ENCODE peak calls at places on chromosome 3, in six cellular contexts. One of them, this sample, is unnamed.

GRCh38 chr3:165786013-165786412 is 51.2 kb downstream of the BCHE start:
- DNase-seq in BJ: no peak
- DNase-seq in cardiac muscle cell: no peak
- DNase-seq in lower leg skin: no peak
- DNase-seq in thyroid gland: no peak
- DNase-seq in psoas muscle: no peak
- DNase-seq in this sample: no peak

GRCh38 chr3:21954709-21955108 is 203.7 kb upstream of the ZNF385D start:
- DNase-seq in psoas muscle: no peak
- DNase-seq in cardiac muscle cell: no peak
- DNase-seq in BJ: peak; percentile 53
- DNase-seq in thyroid gland: no peak
- DNase-seq in lower leg skin: no peak
- DNase-seq in this sample: no peak

GRCh38 chr3:37861540-37862051 is at the start of gene CTDSPL:
- DNase-seq in psoas muscle: peak; percentile 67
- DNase-seq in thyroid gland: peak; percentile 48
- DNase-seq in lower leg skin: peak; percentile 39
- DNase-seq in cardiac muscle cell: peak; percentile 76
- DNase-seq in BJ: no peak
- DNase-seq in this sample: no peak

GRCh38 chr3:71524688-71525087 is 58.8 kb downstream of the FOXP1 start:
- DNase-seq in thyroid gland: no peak
- DNase-seq in cardiac muscle cell: peak; percentile 77
- DNase-seq in psoas muscle: no peak
- DNase-seq in lower leg skin: no peak
- DNase-seq in BJ: no peak
- DNase-seq in this sample: no peak

GRCh38 chr3:142844339-142844977 is 44.4 kb downstream of the PCOLCE2 start:
- DNase-seq in psoas muscle: no peak
- DNase-seq in BJ: no peak
- DNase-seq in lower leg skin: no peak
- DNase-seq in thyroid gland: no peak
- DNase-seq in cardiac muscle cell: peak; percentile 15
- DNase-seq in this sample: no peak

GRCh38 chr3:31729082-31729481 is 196.4 kb downstream of the STT3B start:
- DNase-seq in thyroid gland: no peak
- DNase-seq in BJ: no peak
- DNase-seq in psoas muscle: no peak
- DNase-seq in cardiac muscle cell: no peak
- DNase-seq in lower leg skin: no peak
- DNase-seq in this sample: no peak

GRCh38 chr3:160885791-160886286 is 129.8 kb downstream of the PPM1L start:
- DNase-seq in BJ: no peak
- DNase-seq in cardiac muscle cell: peak; percentile 68
- DNase-seq in lower leg skin: peak; percentile 28
- DNase-seq in thyroid gland: peak; percentile 19
- DNase-seq in psoas muscle: peak; percentile 97
- DNase-seq in this sample: peak; percentile 70

GRCh38 chr3:139248593-139249255 is 95.1 kb upstream of the MRPS22 start:
- DNase-seq in BJ: no peak
- DNase-seq in thyroid gland: no peak
- DNase-seq in psoas muscle: no peak
- DNase-seq in cardiac muscle cell: no peak
- DNase-seq in lower leg skin: no peak
- DNase-seq in this sample: no peak

GRCh38 chr3:95302044-95302443 is 1239.2 kb downstream of the NSUN3 start:
- DNase-seq in psoas muscle: no peak
- DNase-seq in cardiac muscle cell: no peak
- DNase-seq in BJ: no peak
- DNase-seq in thyroid gland: no peak
- DNase-seq in lower leg skin: no peak
- DNase-seq in this sample: no peak

GRCh38 chr3:37887824-37888223 is 26.1 kb downstream of the CTDSPL start:
- DNase-seq in BJ: no peak
- DNase-seq in thyroid gland: no peak
- DNase-seq in lower leg skin: no peak
- DNase-seq in psoas muscle: no peak
- DNase-seq in cardiac muscle cell: no peak
- DNase-seq in this sample: no peak

GRCh38 chr3:121979246-121979645 is 42.8 kb downstream of the ILDR1 start:
- DNase-seq in thyroid gland: no peak
- DNase-seq in psoas muscle: no peak
- DNase-seq in cardiac muscle cell: no peak
- DNase-seq in BJ: no peak
- DNase-seq in lower leg skin: no peak
- DNase-seq in this sample: no peak

GRCh38 chr3:177295116-177295515 is 97.8 kb upstream of the TBL1XR1 start:
- DNase-seq in BJ: no peak
- DNase-seq in thyroid gland: no peak
- DNase-seq in psoas muscle: no peak
- DNase-seq in lower leg skin: no peak
- DNase-seq in cardiac muscle cell: no peak
- DNase-seq in this sample: no peak

GRCh38 chr3:40639006-40639405 is 114.2 kb downstream of the ZNF621 start:
- DNase-seq in lower leg skin: no peak
- DNase-seq in psoas muscle: no peak
- DNase-seq in cardiac muscle cell: no peak
- DNase-seq in thyroid gland: no peak
- DNase-seq in BJ: no peak
- DNase-seq in this sample: no peak

GRCh38 chr3:179266701-179267211 is 15.8 kb upstream of the KCNMB3 start:
- DNase-seq in thyroid gland: no peak
- DNase-seq in cardiac muscle cell: no peak
- DNase-seq in BJ: no peak
- DNase-seq in psoas muscle: no peak
- DNase-seq in lower leg skin: no peak
- DNase-seq in this sample: no peak

GRCh38 chr3:175748087-175748732 is 889.1 kb downstream of the NAALADL2 start:
- DNase-seq in lower leg skin: no peak
- DNase-seq in cardiac muscle cell: no peak
- DNase-seq in psoas muscle: no peak
- DNase-seq in thyroid gland: no peak
- DNase-seq in BJ: no peak
- DNase-seq in this sample: no peak

GRCh38 chr3:85846940-85847339 is 888.2 kb downstream of the CADM2 start:
- DNase-seq in lower leg skin: no peak
- DNase-seq in BJ: no peak
- DNase-seq in psoas muscle: no peak
- DNase-seq in thyroid gland: no peak
- DNase-seq in cardiac muscle cell: no peak
- DNase-seq in this sample: no peak

GRCh38 chr3:178291555-178291954 is 244.7 kb upstream of the KCNMB2 start:
- DNase-seq in lower leg skin: no peak
- DNase-seq in BJ: no peak
- DNase-seq in psoas muscle: no peak
- DNase-seq in cardiac muscle cell: no peak
- DNase-seq in thyroid gland: no peak
- DNase-seq in this sample: no peak

GRCh38 chr3:53023072-53023823 is 22.6 kb downstream of the SFMBT1 start:
- DNase-seq in cardiac muscle cell: no peak
- DNase-seq in thyroid gland: no peak
- DNase-seq in lower leg skin: no peak
- DNase-seq in psoas muscle: no peak
- DNase-seq in BJ: no peak
- DNase-seq in this sample: no peak

GRCh38 chr3:63654246-63654645 is 1.8 kb downstream of the SNTN start:
- DNase-seq in BJ: no peak
- DNase-seq in psoas muscle: no peak
- DNase-seq in cardiac muscle cell: no peak
- DNase-seq in lower leg skin: no peak
- DNase-seq in thyroid gland: no peak
- DNase-seq in this sample: no peak

GRCh38 chr3:141231923-141232861 is 567 bp downstream of the PXYLP1 start:
- DNase-seq in BJ: no peak
- DNase-seq in lower leg skin: no peak
- DNase-seq in cardiac muscle cell: peak; percentile 58
- DNase-seq in psoas muscle: peak; percentile 65
- DNase-seq in thyroid gland: peak; percentile 68
- DNase-seq in this sample: no peak
- TF ChIP-seq CTCF in BJ: no peak
- TF ChIP-seq CTCF in lower leg skin: no peak
- TF ChIP-seq CTCF in cardiac muscle cell: no peak
- TF ChIP-seq CTCF in psoas muscle: no peak
- TF ChIP-seq CTCF in thyroid gland: no peak
- TF ChIP-seq CTCF in this sample: no peak

GRCh38 chr3:194368918-194369317 is 625 bp downstream of the LRRC15 start:
- DNase-seq in lower leg skin: no peak
- DNase-seq in psoas muscle: no peak
- DNase-seq in BJ: no peak
- DNase-seq in thyroid gland: no peak
- DNase-seq in cardiac muscle cell: no peak
- DNase-seq in this sample: no peak
- H3K4me3 ChIP-seq in lower leg skin: no peak overlapping the region
- H3K4me3 ChIP-seq in psoas muscle: no peak overlapping the region
- H3K4me3 ChIP-seq in BJ: no peak overlapping the region
- H3K4me3 ChIP-seq in thyroid gland: no peak overlapping the region
- H3K4me3 ChIP-seq in cardiac muscle cell: no peak overlapping the region
- H3K4me3 ChIP-seq in this sample: no peak overlapping the region

GRCh38 chr3:181872887-181873286 is 161.2 kb downstream of the SOX2 start:
- DNase-seq in cardiac muscle cell: no peak
- DNase-seq in BJ: no peak
- DNase-seq in psoas muscle: no peak
- DNase-seq in thyroid gland: no peak
- DNase-seq in lower leg skin: no peak
- DNase-seq in this sample: no peak

DNA sequence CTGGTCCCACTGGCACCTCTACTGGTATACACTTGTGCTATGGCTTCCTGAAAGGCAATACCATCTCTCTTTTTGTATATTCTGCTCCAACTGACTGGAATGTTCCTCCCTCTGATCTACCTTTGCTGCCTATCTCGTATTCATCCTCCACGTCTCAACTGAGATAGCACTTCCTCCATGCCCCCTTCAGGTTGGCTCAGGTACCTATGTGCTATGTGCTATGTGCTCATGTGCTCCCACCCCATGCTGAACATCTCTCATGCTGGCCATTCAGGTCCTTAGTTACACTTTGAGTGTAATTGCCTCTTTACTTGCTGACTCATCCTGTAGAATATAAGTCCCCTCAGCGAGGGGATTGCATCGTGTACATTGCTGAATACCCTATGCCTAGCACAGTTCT is 156.9 kb downstream of the SOX2 start:
- DNase-seq in cardiac muscle cell: no peak
- DNase-seq in psoas muscle: no peak
- DNase-seq in BJ: no peak
- DNase-seq in thyroid gland: no peak
- DNase-seq in lower leg skin: no peak
- DNase-seq in this sample: no peak
- TF ChIP-seq CTCF in cardiac muscle cell: no peak
- TF ChIP-seq CTCF in psoas muscle: no peak
- TF ChIP-seq CTCF in BJ: no peak
- TF ChIP-seq CTCF in thyroid gland: no peak
- TF ChIP-seq CTCF in lower leg skin: no peak
- TF ChIP-seq CTCF in this sample: no peak

GRCh38 chr3:128076783-128077624 is 24.8 kb downstream of the SEC61A1 start:
- DNase-seq in psoas muscle: peak; percentile 76
- DNase-seq in thyroid gland: no peak
- DNase-seq in lower leg skin: no peak
- DNase-seq in BJ: no peak
- DNase-seq in cardiac muscle cell: peak; percentile 50
- DNase-seq in this sample: no peak
- H3K4me3 ChIP-seq in psoas muscle: peak overlapping the region; percentile 70
- H3K4me3 ChIP-seq in thyroid gland: peak overlapping the region; percentile 39
- H3K4me3 ChIP-seq in lower leg skin: peak overlapping the region; percentile 22
- H3K4me3 ChIP-seq in BJ: no peak overlapping the region
- H3K4me3 ChIP-seq in cardiac muscle cell: peak overlapping the region; percentile 1
- H3K4me3 ChIP-seq in this sample: no peak overlapping the region

GRCh38 chr3:61723038-61723437 is 161.7 kb downstream of the PTPRG start:
- DNase-seq in BJ: no peak
- DNase-seq in lower leg skin: no peak
- DNase-seq in cardiac muscle cell: no peak
- DNase-seq in thyroid gland: no peak
- DNase-seq in psoas muscle: no peak
- DNase-seq in this sample: no peak

GRCh38 chr3:61727435-61727834 is 166.1 kb downstream of the PTPRG start:
- DNase-seq in cardiac muscle cell: no peak
- DNase-seq in psoas muscle: no peak
- DNase-seq in BJ: no peak
- DNase-seq in thyroid gland: no peak
- DNase-seq in lower leg skin: no peak
- DNase-seq in this sample: no peak

GRCh38 chr3:61724801-61725200 is 163.4 kb downstream of the PTPRG start:
- DNase-seq in psoas muscle: no peak
- DNase-seq in cardiac muscle cell: no peak
- DNase-seq in BJ: no peak
- DNase-seq in thyroid gland: no peak
- DNase-seq in lower leg skin: no peak
- DNase-seq in this sample: no peak

GRCh38 chr3:61724183-61724582 is 162.8 kb downstream of the PTPRG start:
- DNase-seq in BJ: no peak
- DNase-seq in thyroid gland: no peak
- DNase-seq in psoas muscle: no peak
- DNase-seq in cardiac muscle cell: no peak
- DNase-seq in lower leg skin: no peak
- DNase-seq in this sample: no peak

DNA sequence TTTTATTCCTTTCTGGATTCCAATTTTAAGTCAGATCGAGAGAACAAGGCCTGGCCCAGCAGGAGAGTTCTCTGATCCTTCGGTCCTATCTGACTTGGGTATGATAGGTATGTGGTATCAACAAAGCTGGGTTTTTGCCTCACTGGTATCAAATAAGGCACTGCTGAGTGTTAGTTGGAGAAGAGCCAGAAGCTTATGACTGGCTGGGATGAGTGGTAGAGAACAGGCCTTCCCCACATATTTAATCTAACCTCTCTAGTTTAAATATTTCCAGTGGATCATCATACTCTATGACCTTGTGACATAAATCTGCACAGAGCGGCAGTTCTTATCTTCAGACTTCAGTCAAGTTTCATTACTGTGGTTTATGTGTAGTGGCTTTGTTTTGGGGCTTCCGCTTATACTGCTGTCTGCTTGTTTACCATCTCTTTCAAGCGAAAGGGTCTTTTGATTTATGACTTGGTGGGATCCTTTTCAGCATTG is 164.5 kb downstream of the PTPRG start:
- DNase-seq in thyroid gland: no peak
- DNase-seq in psoas muscle: no peak
- DNase-seq in BJ: no peak
- DNase-seq in cardiac muscle cell: peak; percentile 76
- DNase-seq in lower leg skin: no peak
- DNase-seq in this sample: no peak
- TF ChIP-seq CTCF in thyroid gland: no peak
- TF ChIP-seq CTCF in psoas muscle: no peak
- TF ChIP-seq CTCF in BJ: no peak
- TF ChIP-seq CTCF in cardiac muscle cell: no peak
- TF ChIP-seq CTCF in lower leg skin: no peak
- TF ChIP-seq CTCF in this sample: no peak